ENCODE peak calls at places on chromosomes 12 and 14, in seven cellular contexts. U, M, V, J, O, K and L are unnamed samples.

GRCh38 chr14:62497708-62498107 is 547.5 kb downstream of the KCNH5 start:
- DNase-seq in V (no peak), K (no peak), U (no peak), J (no peak), O (no peak), M (no peak), L (no peak)

GRCh38 chr12:30813741-30814687 is 59.3 kb upstream of the CAPRIN2 start:
- DNase-seq in K (no peak), O (peak), U (no peak), M (no peak), J (no peak), V (peak), L (peak)

GRCh38 chr12:129335773-129336172 is 482.5 kb downstream of the GLT1D1 start:
- DNase-seq in O (no peak), V (no peak), U (no peak), K (no peak), J (no peak), M (no peak), L (no peak)

GRCh38 chr12:68158427-68158826 is 1.1 kb downstream of the IFNG start:
- DNase-seq in M (no peak), K (peak), O (peak), J (no peak), V (peak), U (no peak), L (no peak)

GRCh38 chr12:124744659-124745467 is 118.8 kb downstream of the SCARB1 start:
- DNase-seq in O (peak), V (peak), K (peak), J (no peak), M (no peak), U (no peak), L (no peak)

GRCh38 chr14:65833256-65833880 is 420.8 kb downstream of the FUT8 start:
- DNase-seq in O (no peak), J (no peak), K (no peak), U (no peak), V (no peak), M (no peak), L (no peak)

GRCh38 chr12:68368332-68368731 is 36.2 kb upstream of the MDM1 start:
- DNase-seq in M (no peak), K (no peak), O (no peak), U (no peak), V (no peak), J (no peak), L (no peak)

GRCh38 chr14:94545131-94545841 is 16.0 kb upstream of the SERPINA4 start:
- DNase-seq in J (no peak), K (no peak), O (no peak), U (no peak), M (no peak), V (no peak), L (peak)

GRCh38 chr14:99930420-99931274 is 134.6 kb upstream of the EVL start:
- DNase-seq in U (no peak), M (no peak), O (no peak), J (no peak), K (no peak), V (peak), L (no peak)

GRCh38 chr14:54108481-54109471 is 152.2 kb upstream of the BMP4 start:
- DNase-seq in K (no peak), U (no peak), J (no peak), M (no peak), V (peak), O (peak), L (no peak)

GRCh38 chr12:79737875-79738718 is 47.3 kb upstream of the PAWR start:
- DNase-seq in J (peak), U (no peak), O (peak), M (no peak), V (peak), K (peak), L (no peak)

GRCh38 chr12:53586745-53587144 is 39.4 kb downstream of the ATF7 start:
- DNase-seq in V (no peak), J (no peak), U (no peak), O (peak), M (no peak), K (no peak), L (no peak)

GRCh38 chr12:2959194-2959507 is at the start of gene TEAD4:
- DNase-seq in O (peak), J (peak), K (peak), M (peak), U (peak), V (peak), L (peak)

GRCh38 chr12:64392221-64392620 is 1.7 kb upstream of the C12orf56 start:
- DNase-seq in J (no peak), V (peak), K (peak), M (no peak), U (no peak), O (peak), L (no peak)

GRCh38 chr12:86729798-86730197 is 473.6 kb upstream of the MGAT4C start:
- DNase-seq in V (no peak), U (no peak), K (no peak), J (no peak), M (no peak), O (no peak), L (no peak)

GRCh38 chr12:20426191-20426590 is 57.9 kb downstream of the PDE3A start:
- DNase-seq in U (no peak), O (no peak), J (no peak), M (peak), V (no peak), K (no peak), L (no peak)

GRCh38 chr14:31582286-31582691 is 21.1 kb downstream of the NUBPL start:
- DNase-seq in M (peak), U (no peak), K (no peak), V (no peak), J (no peak), O (no peak), L (no peak)

GRCh38 chr14:18688346-18688745 is 87.4 kb downstream of the OR11H12 start:
- DNase-seq in K (no peak), J (no peak), O (no peak), U (no peak), M (no peak), V (no peak), L (no peak)

GRCh38 chr12:113130457-113131135 is 5.0 kb downstream of the RASAL1 start:
- DNase-seq in O (peak), M (no peak), U (no peak), V (peak), J (no peak), K (no peak), L (no peak)

GRCh38 chr12:29306682-29307081 is 74.3 kb downstream of the ERGIC2 start:
- DNase-seq in K (no peak), V (no peak), M (no peak), U (no peak), J (no peak), O (no peak), L (no peak)

GRCh38 chr14:91750634-91751198 is 18.8 kb upstream of the CATSPERB start:
- DNase-seq in K (no peak), J (no peak), O (no peak), M (no peak), V (peak), U (no peak), L (no peak)

GRCh38 chr14:22598099-22598895 is at the start of gene ABHD4:
- DNase-seq in J (peak), K (peak), U (peak), M (peak), O (peak), V (peak), L (peak)

GRCh38 chr12:88351121-88351520 is 209.0 kb downstream of the TMTC3 start:
- DNase-seq in O (no peak), V (no peak), K (no peak), J (no peak), U (no peak), M (no peak), L (no peak)

GRCh38 chr12:48028541-48029400 is 24.5 kb upstream of the COL2A1 start:
- DNase-seq in U (no peak), M (no peak), V (no peak), J (no peak), K (no peak), O (no peak), L (no peak)

DNA sequence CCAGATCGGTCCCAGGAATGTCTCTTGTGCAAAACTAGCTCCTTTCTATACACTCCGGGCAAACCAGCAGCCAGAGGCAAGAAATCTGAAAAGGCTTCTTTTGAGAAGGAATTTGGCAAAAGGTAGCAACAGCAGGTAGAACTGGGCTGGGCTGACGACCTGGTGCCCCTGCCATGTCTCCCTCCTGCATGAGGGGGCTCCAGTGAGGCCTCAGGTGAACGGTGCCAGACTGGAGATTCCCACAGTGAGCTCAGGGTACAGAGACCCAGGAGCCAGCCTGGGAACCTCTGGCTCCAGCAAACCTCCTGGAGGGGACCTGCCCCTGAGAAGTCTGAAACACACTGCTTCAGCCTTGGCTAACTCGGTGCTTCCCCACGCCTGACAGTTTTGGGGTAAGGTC is 10.8 kb downstream of the ITPK1 start:
- DNase-seq in J (no peak), M (no peak), U (no peak), K (no peak), V (no peak), O (no peak), L (no peak)
- TF ChIP-seq CTCF in J (no peak), M (no peak), U (no peak), K (no peak), V (peak), O (no peak), L (no peak)

DNA sequence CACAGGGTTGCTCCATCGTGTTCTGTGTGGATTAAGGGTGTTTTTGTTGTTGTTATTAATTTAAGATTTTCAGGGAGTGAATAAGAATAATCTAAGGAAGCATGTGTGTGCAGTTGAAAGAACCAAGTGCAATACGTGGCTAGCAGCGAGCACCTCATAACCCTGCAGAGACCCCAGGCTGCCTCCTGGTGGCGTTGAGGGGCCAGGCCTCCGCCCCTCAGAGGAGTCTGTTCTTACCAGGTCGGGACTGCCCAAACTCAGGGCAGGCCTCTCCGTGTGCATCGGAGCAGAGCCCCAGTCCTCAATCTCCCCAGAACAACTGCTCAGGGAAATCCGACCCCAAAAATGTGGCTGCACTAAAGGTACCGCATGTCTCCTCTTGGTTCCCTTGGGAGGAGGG is 36.8 kb downstream of the IL31 start:
- DNase-seq in J (no peak), V (no peak), M (no peak), K (no peak), O (no peak), U (no peak), L (no peak)
- TF ChIP-seq CTCF in J (peak), V (peak), M (no peak), K (no peak), O (no peak), U (peak), L (peak)

GRCh38 chr14:28375295-28375694 is 391.3 kb upstream of the FOXG1 start:
- DNase-seq in U (no peak), V (peak), M (no peak), K (peak), J (no peak), O (peak), L (no peak)
- TF ChIP-seq CTCF in U (peak), V (peak), M (no peak), K (peak), J (peak), O (peak), L (peak)

GRCh38 chr12:6535960-6536847 is 1.9 kb downstream of the GAPDH start:
- DNase-seq in V (no peak), M (no peak), J (no peak), O (no peak), K (no peak), U (no peak), L (no peak)

GRCh38 chr12:6533653-6534157 is 612 bp upstream of the GAPDH start:
- DNase-seq in M (peak), U (peak), K (peak), O (peak), V (peak), J (peak), L (peak)

GRCh38 chr12:6535697-6535946 is 1.3 kb downstream of the GAPDH start:
- DNase-seq in K (no peak), J (no peak), O (no peak), U (no peak), M (no peak), V (no peak), L (no peak)

GRCh38 chr12:6534158-6534913 is at the start of gene GAPDH:
- DNase-seq in J (peak), O (peak), K (peak), U (peak), M (peak), V (peak), L (peak)

DNA sequence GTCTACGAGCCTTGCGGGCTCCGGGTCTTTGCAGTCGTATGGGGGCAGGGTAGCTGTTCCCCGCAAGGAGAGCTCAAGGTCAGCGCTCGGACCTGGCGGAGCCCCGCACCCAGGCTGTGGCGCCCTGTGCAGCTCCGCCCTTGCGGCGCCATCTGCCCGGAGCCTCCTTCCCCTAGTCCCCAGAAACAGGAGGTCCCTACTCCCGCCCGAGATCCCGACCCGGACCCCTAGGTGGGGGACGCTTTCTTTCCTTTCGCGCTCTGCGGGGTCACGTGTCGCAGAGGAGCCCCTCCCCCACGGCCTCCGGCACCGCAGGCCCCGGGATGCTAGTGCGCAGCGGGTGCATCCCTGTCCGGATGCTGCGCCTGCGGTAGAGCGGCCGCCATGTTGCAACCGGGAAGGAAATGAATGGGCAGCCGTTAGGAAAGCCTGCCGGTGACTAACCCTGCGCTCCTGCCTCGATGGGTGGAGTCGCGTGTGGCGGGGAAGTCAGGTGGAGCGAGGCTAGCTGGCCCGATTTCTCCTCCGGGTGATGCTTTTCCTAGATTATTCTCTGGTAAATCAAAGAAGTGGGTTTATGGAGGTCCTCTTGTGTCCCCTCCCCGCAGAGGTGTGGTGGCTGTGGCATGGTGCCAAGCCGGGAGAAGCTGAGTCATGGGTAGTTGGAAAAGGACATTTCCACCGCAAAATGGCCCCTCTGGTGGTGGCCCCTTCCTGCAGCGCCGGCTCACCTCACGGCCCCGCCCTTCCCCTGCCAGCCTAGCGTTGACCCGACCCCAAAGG is 788 bp downstream of the GAPDH start:
- DNase-seq in V (peak), O (peak), U (no peak), M (peak), K (peak), J (peak), L (peak)
- TF ChIP-seq CTCF in V (no peak), O (no peak), U (peak), M (peak), K (no peak), J (peak), L (no peak)

GRCh38 chr12:61362037-61362436 is 898.2 kb upstream of the USP15 start:
- DNase-seq in U (no peak), V (no peak), O (no peak), K (no peak), M (no peak), J (no peak), L (no peak)

GRCh38 chr12:61365001-61365400 is 895.2 kb upstream of the USP15 start:
- DNase-seq in O (no peak), V (no peak), J (no peak), M (no peak), K (no peak), U (no peak), L (no peak)

GRCh38 chr12:61367281-61367785 is 892.9 kb upstream of the USP15 start:
- DNase-seq in U (no peak), V (peak), O (peak), M (no peak), J (no peak), K (no peak), L (no peak)
- TF ChIP-seq CTCF in U (no peak), V (peak), O (peak), M (no peak), J (no peak), K (no peak), L (no peak)

DNA sequence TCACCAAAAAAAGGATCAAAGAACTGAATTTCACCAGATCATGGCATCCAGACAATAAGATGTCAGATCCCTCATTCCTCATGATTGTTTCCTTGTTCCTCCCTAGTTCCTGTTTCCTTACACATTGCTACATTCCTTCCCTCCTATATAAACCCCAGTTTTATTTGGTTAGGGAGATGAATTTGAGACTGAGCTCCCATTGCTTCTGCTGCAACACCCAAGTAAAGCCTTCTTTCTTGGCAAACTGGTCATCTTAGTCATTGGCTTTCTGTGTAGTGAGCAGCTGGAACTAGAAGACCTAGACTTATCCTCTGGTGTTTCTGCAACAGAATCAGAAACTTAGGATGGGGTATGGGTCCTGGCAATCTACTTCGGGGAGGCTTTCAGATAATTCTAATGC is 217.9 kb downstream of the NOVA1 start:
- DNase-seq in J (no peak), O (no peak), K (no peak), V (no peak), U (no peak), M (no peak), L (no peak)
- TF ChIP-seq CTCF in J (no peak), O (no peak), K (no peak), V (no peak), U (no peak), M (no peak), L (no peak)

GRCh38 chr12:112004041-112004440 is 8.9 kb downstream of the TMEM116 start:
- DNase-seq in K (no peak), O (no peak), M (no peak), J (no peak), U (no peak), V (no peak), L (no peak)

GRCh38 chr12:112001555-112001954 is 11.4 kb downstream of the TMEM116 start:
- DNase-seq in V (no peak), K (no peak), U (no peak), J (no peak), O (no peak), M (no peak), L (no peak)

GRCh38 chr12:111998015-111998414 is 14.9 kb downstream of the TMEM116 start:
- DNase-seq in V (no peak), U (no peak), K (no peak), M (no peak), J (no peak), O (no peak), L (no peak)

GRCh38 chr12:111997300-111997699 is 15.7 kb downstream of the TMEM116 start:
- DNase-seq in M (no peak), K (no peak), J (no peak), O (no peak), V (no peak), U (no peak), L (no peak)

DNA sequence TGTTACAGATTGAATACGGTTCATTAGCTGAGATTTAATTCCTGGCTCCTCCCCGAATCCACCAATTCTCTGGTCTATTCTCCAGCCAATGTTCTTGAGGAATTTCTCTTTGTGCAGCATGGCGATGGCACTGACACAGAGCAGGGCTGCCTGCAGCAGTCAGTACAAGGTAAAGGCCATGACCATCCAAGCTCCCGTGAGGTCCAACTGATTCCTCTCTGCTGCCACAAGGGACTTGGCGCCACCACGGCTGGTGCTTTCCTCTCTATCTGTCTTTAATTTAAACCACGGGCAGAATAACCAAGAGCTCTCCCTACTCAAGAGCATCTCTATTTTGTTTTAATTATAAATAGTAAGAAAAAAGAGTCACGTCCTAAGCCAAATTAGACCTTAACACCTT is 12.2 kb downstream of the TMEM116 start:
- DNase-seq in K (no peak), J (no peak), U (no peak), M (no peak), V (no peak), O (no peak), L (no peak)
- TF ChIP-seq CTCF in K (no peak), J (no peak), U (no peak), M (no peak), V (no peak), O (no peak), L (no peak)